ENCODE peak calls at places on chromosomes 1 and 21, in nine cellular contexts. C, I, S, P, A, N, Y, U and K are unnamed samples.

GRCh38 chr1:68269637-68270430 is 37.5 kb upstream of the WLS start:
- DNase-seq in Y (peak), A (no peak), C (peak), N (no peak), U (peak), I (peak), P (peak), S (no peak), K (peak)

GRCh38 chr1:21625390-21626190 is 43.6 kb downstream of the RAP1GAP start:
- DNase-seq in I (no peak), A (no peak), U (no peak), N (no peak), P (no peak), S (no peak), C (no peak), Y (no peak), K (no peak)

GRCh38 chr1:26079960-26080814 is 12.8 kb upstream of the TRIM63 start:
- DNase-seq in U (no peak), N (no peak), P (no peak), I (no peak), A (no peak), Y (no peak), C (no peak), S (no peak), K (no peak)

GRCh38 chr21:37412603-37413360 is 46.2 kb downstream of the DYRK1A start:
- DNase-seq in I (peak), N (no peak), P (peak), Y (peak), S (no peak), U (no peak), A (no peak), C (no peak), K (peak)

GRCh38 chr1:161226759-161227158 is 899 bp downstream of the TOMM40L start:
- DNase-seq in S (no peak), Y (no peak), C (no peak), P (no peak), I (no peak), N (no peak), U (no peak), A (no peak), K (no peak)

GRCh38 chr1:182525342-182525741 is 63.7 kb downstream of the RNASEL start:
- DNase-seq in I (no peak), C (no peak), A (no peak), S (no peak), P (no peak), U (no peak), N (no peak), Y (no peak), K (no peak)

GRCh38 chr1:234214129-234214910 is 158.9 kb upstream of the COA6 start:
- DNase-seq in U (no peak), I (peak), A (peak), C (peak), Y (no peak), P (peak), S (no peak), N (no peak), K (peak)

GRCh38 chr21:44523567-44524181 is 16.3 kb downstream of the KRTAP10-1 start:
- DNase-seq in N (no peak), Y (no peak), U (no peak), A (no peak), C (peak), P (no peak), I (no peak), S (no peak), K (no peak)

GRCh38 chr1:1847501-1848289 is 43.2 kb downstream of the GNB1 start:
- DNase-seq in Y (no peak), I (no peak), C (no peak), N (no peak), U (no peak), S (no peak), P (no peak), A (no peak), K (no peak)

GRCh38 chr1:47507921-47508894 is 70.4 kb downstream of the FOXD2 start:
- DNase-seq in C (peak), U (no peak), N (no peak), Y (no peak), P (no peak), S (peak), A (peak), I (no peak), K (peak)

GRCh38 chr1:21670059-21670881 is 1.1 kb upstream of the RAP1GAP start:
- DNase-seq in U (no peak), Y (peak), N (no peak), I (no peak), C (no peak), P (no peak), A (no peak), S (no peak), K (no peak)

GRCh38 chr1:76084029-76084627 is 9.6 kb downstream of the ST6GALNAC3 start:
- DNase-seq in S (no peak), A (no peak), Y (no peak), I (no peak), U (no peak), P (peak), C (no peak), N (no peak), K (peak)

GRCh38 chr21:44017601-44018000 is 5.5 kb downstream of the TRAPPC10 start:
- DNase-seq in S (no peak), U (no peak), P (no peak), A (no peak), Y (no peak), N (no peak), C (no peak), I (no peak), K (no peak)

GRCh38 chr21:30044447-30045064 is 104.8 kb upstream of the GRIK1 start:
- DNase-seq in P (peak), I (no peak), N (no peak), U (no peak), C (peak), Y (peak), S (peak), A (no peak), K (peak)

GRCh38 chr1:30637183-30637969 is 86.0 kb downstream of the MATN1 start:
- DNase-seq in C (no peak), U (no peak), Y (no peak), P (no peak), S (no peak), N (no peak), I (no peak), A (no peak), K (no peak)

GRCh38 chr21:45032332-45032731 is 42.0 kb upstream of the ADARB1 start:
- DNase-seq in Y (no peak), U (no peak), C (no peak), S (no peak), I (no peak), P (no peak), A (peak), N (no peak), K (no peak)

GRCh38 chr1:39926820-39927219 is 25.1 kb upstream of the MYCL start:
- DNase-seq in N (no peak), S (no peak), U (no peak), Y (no peak), A (no peak), P (no peak), I (no peak), C (no peak), K (no peak)

GRCh38 chr1:167408355-167408754 is 110.0 kb downstream of the CD247 start:
- DNase-seq in C (no peak), U (no peak), I (no peak), P (no peak), A (no peak), S (no peak), Y (no peak), N (no peak), K (no peak)

GRCh38 chr1:178494569-178494971 is 2.2 kb downstream of the CLEC20A start:
- DNase-seq in C (no peak), I (no peak), U (no peak), N (no peak), Y (no peak), S (no peak), A (no peak), P (no peak), K (no peak)

GRCh38 chr21:36082140-36082742 is 12.4 kb downstream of the CBR1 start:
- DNase-seq in U (no peak), Y (peak), I (peak), P (no peak), C (peak), S (no peak), A (no peak), N (no peak), K (no peak)

GRCh38 chr1:8496473-8496872 is 178.6 kb downstream of the SLC45A1 start:
- DNase-seq in I (no peak), Y (no peak), U (no peak), S (no peak), N (no peak), A (no peak), C (no peak), P (no peak), K (no peak)

GRCh38 chr1:8495928-8496401 is 178.1 kb downstream of the SLC45A1 start:
- DNase-seq in C (peak), Y (no peak), I (no peak), N (no peak), P (peak), A (no peak), S (no peak), U (peak), K (no peak)

GRCh38 chr1:8497196-8497878 is 179.4 kb downstream of the SLC45A1 start:
- DNase-seq in Y (peak), S (no peak), A (no peak), C (peak), U (no peak), I (no peak), P (no peak), N (no peak), K (peak)

GRCh38 chr1:8494681-8495080 is 176.8 kb downstream of the SLC45A1 start:
- DNase-seq in Y (no peak), P (no peak), S (no peak), I (no peak), U (no peak), C (no peak), N (no peak), A (no peak), K (no peak)
- H3K9ac ChIP-seq in Y (no peak), P (no peak), S (no peak), I (no peak), U (no peak), C (no peak), N (no peak), A (no peak), K (no peak)

DNA sequence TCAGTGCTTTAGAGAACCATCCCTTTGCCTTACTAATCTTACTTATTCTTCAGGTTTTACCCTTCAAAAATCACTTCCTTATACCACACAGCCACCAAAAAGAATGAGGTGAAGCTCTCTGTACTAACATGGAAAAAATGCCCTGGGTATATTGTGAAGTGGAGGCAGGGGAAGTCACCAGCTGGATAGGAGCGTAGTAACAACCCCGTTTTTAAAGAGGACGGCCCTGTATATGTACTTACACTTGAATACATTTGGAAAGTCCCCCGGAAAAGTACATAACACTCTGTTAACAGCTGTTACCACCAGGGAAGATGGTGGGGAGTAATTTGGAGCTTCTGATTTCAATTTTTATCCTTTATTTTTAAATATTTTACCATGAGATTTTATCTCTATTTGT is 28.2 kb upstream of the KHDRBS1 start:
- DNase-seq in U (no peak), N (no peak), P (no peak), C (no peak), I (no peak), S (no peak), Y (no peak), A (no peak), K (no peak)
- H3K4me3 ChIP-seq in U (no peak), N (peak), P (no peak), C (no peak), I (no peak), S (no peak), Y (no peak), A (no peak), K (no peak)

GRCh38 chr1:13623021-13623637 is 39.5 kb downstream of the PDPN start:
- DNase-seq in P (no peak), C (no peak), Y (peak), S (no peak), A (no peak), U (no peak), I (no peak), N (no peak), K (no peak)
- H3K9ac ChIP-seq in P (no peak), C (no peak), Y (no peak), S (no peak), A (no peak), U (no peak), I (no peak), N (no peak), K (no peak)

GRCh38 chr1:82487778-82488177 is 687.0 kb downstream of the ADGRL2 start:
- DNase-seq in Y (no peak), N (no peak), I (no peak), U (no peak), A (no peak), P (no peak), S (no peak), C (no peak), K (no peak)
- H3K4me3 ChIP-seq in Y (no peak), N (no peak), I (no peak), U (no peak), A (no peak), P (no peak), S (no peak), C (no peak), K (no peak)

GRCh38 chr1:54121482-54122130 is 31.2 kb downstream of the CDCP2 start:
- DNase-seq in I (peak), N (no peak), C (peak), U (peak), S (peak), A (peak), Y (peak), P (peak), K (peak)
- H3K9ac ChIP-seq in I (peak), N (no peak), C (no peak), U (peak), S (peak), A (no peak), Y (peak), P (no peak), K (peak)

DNA sequence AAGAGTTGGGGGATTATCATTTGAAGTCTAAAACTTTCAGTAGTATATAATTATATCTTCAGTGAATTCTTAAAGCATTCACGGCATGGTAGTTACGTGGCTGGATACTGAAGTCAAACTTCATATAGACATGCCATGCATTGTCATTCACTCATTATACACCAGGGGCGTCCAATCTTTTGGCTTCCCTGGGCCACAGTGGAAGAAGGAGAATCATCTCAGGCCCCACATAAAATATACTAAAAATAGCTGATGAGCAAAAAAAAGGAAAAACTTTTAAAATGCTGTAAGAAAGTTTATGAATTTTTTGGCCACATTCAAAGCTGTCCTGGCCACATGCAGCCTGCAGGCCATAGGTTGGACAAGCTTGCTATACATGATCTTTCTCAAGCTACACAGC is 43.8 kb downstream of the DENND1B start:
- DNase-seq in C (peak), N (no peak), A (no peak), Y (no peak), I (no peak), P (no peak), S (no peak), U (no peak), K (no peak)
- H3K4me3 ChIP-seq in C (no peak), N (no peak), A (no peak), Y (no peak), I (no peak), P (no peak), S (no peak), U (no peak), K (no peak)

DNA sequence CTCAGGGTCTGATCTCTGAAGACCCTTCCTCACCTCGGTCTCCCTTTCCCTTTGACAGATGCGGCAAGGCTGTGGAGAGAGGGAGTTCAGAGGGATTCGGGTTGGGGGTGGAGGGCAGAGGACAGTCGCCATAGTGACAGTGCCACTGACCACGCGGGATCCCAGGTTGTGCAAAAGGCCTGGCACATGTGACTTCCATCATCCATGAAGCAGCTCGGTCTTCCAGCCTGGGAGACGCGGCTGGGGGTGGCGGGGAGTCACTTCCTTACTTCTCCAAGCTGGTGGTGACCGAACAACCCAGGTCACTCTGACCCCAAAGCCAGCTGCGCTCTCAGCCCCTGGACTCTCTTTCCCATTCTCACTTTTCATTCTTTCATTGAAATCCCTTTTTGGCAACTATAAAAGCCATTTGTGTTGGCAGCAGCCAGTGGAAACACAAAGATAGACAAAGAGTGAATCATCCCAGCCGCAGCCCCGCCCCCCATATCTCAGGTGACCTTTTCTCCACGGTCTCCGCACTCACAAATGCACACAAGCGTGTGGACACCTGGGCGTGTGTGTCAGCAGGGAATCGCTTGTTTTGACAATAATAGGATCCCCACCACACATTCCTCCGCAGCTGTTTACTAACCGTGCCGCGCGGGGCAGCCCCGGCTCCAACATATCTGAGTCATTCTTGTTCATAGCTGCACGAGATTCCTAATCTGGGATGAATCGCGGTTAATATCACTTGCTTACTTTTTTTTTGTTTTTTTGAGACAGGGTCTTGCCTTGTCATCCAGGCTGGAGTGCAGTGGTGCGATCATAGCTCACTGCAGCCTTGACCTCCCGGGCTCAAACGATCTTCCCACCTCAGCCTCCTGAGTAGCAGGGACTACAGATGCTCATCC is 68.3 kb downstream of the DHRS3 start:
- DNase-seq in A (peak), Y (peak), N (no peak), S (peak), P (peak), C (peak), I (peak), U (peak), K (peak)
- H3K9ac ChIP-seq in A (no peak), Y (peak), N (no peak), S (no peak), P (peak), C (peak), I (peak), U (peak), K (peak)

GRCh38 chr1:237029850-237030535 is 12.0 kb upstream of the RYR2 start:
- DNase-seq in S (no peak), A (no peak), N (no peak), P (no peak), U (no peak), Y (no peak), I (no peak), C (no peak), K (no peak)

GRCh38 chr1:237029240-237029639 is 12.7 kb upstream of the RYR2 start:
- DNase-seq in I (no peak), C (no peak), Y (no peak), P (no peak), S (no peak), U (no peak), N (no peak), A (no peak), K (no peak)

GRCh38 chr1:237031480-237031879 is 10.5 kb upstream of the RYR2 start:
- DNase-seq in I (no peak), Y (no peak), N (no peak), A (no peak), P (no peak), S (no peak), C (no peak), U (no peak), K (no peak)

GRCh38 chr1:237025358-237026074 is 16.5 kb upstream of the RYR2 start:
- DNase-seq in P (no peak), N (no peak), S (no peak), A (no peak), C (no peak), Y (no peak), U (no peak), I (no peak), K (no peak)
- H3K4me3 ChIP-seq in P (no peak), N (no peak), S (no peak), A (no peak), C (no peak), Y (no peak), U (no peak), I (no peak), K (no peak)

GRCh38 chr1:116389705-116390104 is 16.7 kb downstream of the ATP1A1 start:
- DNase-seq in A (no peak), Y (no peak), I (no peak), N (no peak), U (no peak), S (no peak), C (no peak), P (no peak), K (no peak)
- H3K9ac ChIP-seq in A (no peak), Y (no peak), I (no peak), N (no peak), U (no peak), S (no peak), C (no peak), P (no peak), K (no peak)

GRCh38 chr1:219988387-219988786 is 57.9 kb downstream of the EPRS1 start:
- DNase-seq in A (no peak), P (no peak), U (no peak), N (peak), S (no peak), I (no peak), Y (no peak), C (no peak), K (no peak)

GRCh38 chr1:219988818-219989217 is 57.5 kb downstream of the EPRS1 start:
- DNase-seq in A (no peak), S (no peak), U (no peak), C (no peak), N (no peak), P (no peak), Y (no peak), I (no peak), K (no peak)

GRCh38 chr1:219993554-219994433 is 52.5 kb downstream of the EPRS1 start:
- DNase-seq in Y (no peak), N (no peak), U (no peak), C (no peak), P (no peak), S (no peak), A (no peak), I (no peak), K (peak)

GRCh38 chr1:219990782-219991510 is 55.4 kb downstream of the EPRS1 start:
- DNase-seq in U (peak), Y (peak), C (peak), N (no peak), A (no peak), S (no peak), I (peak), P (peak), K (peak)

GRCh38 chr1:219991511-219991810 is 54.8 kb downstream of the EPRS1 start:
- DNase-seq in P (no peak), U (no peak), N (no peak), S (no peak), I (no peak), A (no peak), Y (no peak), C (no peak), K (no peak)
- H3K4me3 ChIP-seq in P (no peak), U (no peak), N (no peak), S (no peak), I (no peak), A (peak), Y (no peak), C (no peak), K (no peak)